ENCODE peak calls at places on chromosomes 6 and 20, in six cellular contexts. One of them, this sample, is unnamed.

GRCh38 chr6:7424967-7425807 is 35.6 kb downstream of the RIOK1 start:
- DNase-seq in upper lobe of right lung: no peak
- DNase-seq in Calu3: peak
- DNase-seq in AG04450: no peak
- DNase-seq in dorsolateral prefrontal cortex: no peak
- DNase-seq in fibroblast of the aortic adventitia: peak
- DNase-seq in this sample: no peak

GRCh38 chr6:74991573-74992332 is 214.1 kb downstream of the COL12A1 start:
- DNase-seq in upper lobe of right lung: no peak
- DNase-seq in Calu3: no peak
- DNase-seq in AG04450: no peak
- DNase-seq in dorsolateral prefrontal cortex: no peak
- DNase-seq in fibroblast of the aortic adventitia: peak
- DNase-seq in this sample: no peak

GRCh38 chr6:5723905-5724691 is 282.6 kb downstream of the NRN1 start:
- DNase-seq in upper lobe of right lung: peak
- DNase-seq in Calu3: no peak
- DNase-seq in AG04450: no peak
- DNase-seq in dorsolateral prefrontal cortex: no peak
- DNase-seq in fibroblast of the aortic adventitia: no peak
- DNase-seq in this sample: no peak

GRCh38 chr20:58436868-58437645 is 48.0 kb downstream of the VAPB start:
- DNase-seq in upper lobe of right lung: no peak
- DNase-seq in Calu3: peak
- DNase-seq in AG04450: no peak
- DNase-seq in dorsolateral prefrontal cortex: no peak
- DNase-seq in fibroblast of the aortic adventitia: no peak
- DNase-seq in this sample: no peak

GRCh38 chr6:7542065-7542877 is 800 bp downstream of the DSP start:
- DNase-seq in upper lobe of right lung: peak
- DNase-seq in Calu3: peak
- DNase-seq in AG04450: no peak
- DNase-seq in dorsolateral prefrontal cortex: no peak
- DNase-seq in fibroblast of the aortic adventitia: no peak
- DNase-seq in this sample: peak

GRCh38 chr20:59735917-59736316 is 131.6 kb downstream of the PHACTR3 start:
- DNase-seq in upper lobe of right lung: peak
- DNase-seq in Calu3: no peak
- DNase-seq in AG04450: no peak
- DNase-seq in dorsolateral prefrontal cortex: no peak
- DNase-seq in fibroblast of the aortic adventitia: no peak
- DNase-seq in this sample: no peak

GRCh38 chr20:33685328-33686007 is 717 bp downstream of the E2F1 start:
- DNase-seq in upper lobe of right lung: no peak
- DNase-seq in Calu3: peak
- DNase-seq in AG04450: no peak
- DNase-seq in dorsolateral prefrontal cortex: no peak
- DNase-seq in fibroblast of the aortic adventitia: no peak
- DNase-seq in this sample: peak

GRCh38 chr6:142542704-142543233 is 241.0 kb downstream of the ADGRG6 start:
- DNase-seq in upper lobe of right lung: no peak
- DNase-seq in Calu3: no peak
- DNase-seq in AG04450: peak
- DNase-seq in dorsolateral prefrontal cortex: no peak
- DNase-seq in fibroblast of the aortic adventitia: peak
- DNase-seq in this sample: no peak

GRCh38 chr20:34575271-34575670 is 16.8 kb downstream of the MAP1LC3A start:
- DNase-seq in upper lobe of right lung: no peak
- DNase-seq in Calu3: no peak
- DNase-seq in AG04450: no peak
- DNase-seq in dorsolateral prefrontal cortex: no peak
- DNase-seq in fibroblast of the aortic adventitia: no peak
- DNase-seq in this sample: peak

GRCh38 chr6:7254980-7255825 is 57.8 kb downstream of the SSR1 start:
- DNase-seq in upper lobe of right lung: no peak
- DNase-seq in Calu3: no peak
- DNase-seq in AG04450: no peak
- DNase-seq in dorsolateral prefrontal cortex: peak
- DNase-seq in fibroblast of the aortic adventitia: no peak
- DNase-seq in this sample: no peak

GRCh38 chr6:22766979-22767378 is 197.6 kb downstream of the HDGFL1 start:
- DNase-seq in upper lobe of right lung: no peak
- DNase-seq in Calu3: no peak
- DNase-seq in AG04450: no peak
- DNase-seq in dorsolateral prefrontal cortex: no peak
- DNase-seq in fibroblast of the aortic adventitia: no peak
- DNase-seq in this sample: no peak
- TF ChIP-seq CTCF in upper lobe of right lung: no peak
- TF ChIP-seq CTCF in Calu3: no peak
- TF ChIP-seq CTCF in AG04450: no peak
- TF ChIP-seq CTCF in dorsolateral prefrontal cortex: no peak
- TF ChIP-seq CTCF in fibroblast of the aortic adventitia: peak
- TF ChIP-seq CTCF in this sample: no peak

DNA sequence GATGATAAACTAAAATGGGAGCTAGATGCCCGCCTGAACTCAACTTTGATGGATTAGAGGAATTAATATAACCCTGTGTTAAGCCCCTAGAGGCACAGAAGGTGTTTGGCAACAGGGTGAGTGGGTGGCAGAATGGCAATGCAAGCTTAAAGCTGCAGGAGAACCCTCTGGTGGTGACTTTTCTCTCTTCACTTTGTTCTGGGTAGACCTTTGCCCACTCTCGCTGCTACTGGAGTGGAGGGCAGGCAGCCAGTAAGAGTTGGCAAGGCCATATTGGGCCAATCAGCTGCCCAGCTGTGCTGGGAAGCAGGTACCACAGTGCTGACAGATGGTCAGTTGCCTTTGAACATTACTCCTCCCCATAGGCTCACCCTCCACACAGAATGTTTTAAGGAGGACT is 468.2 kb downstream of the MMUT start:
- DNase-seq in upper lobe of right lung: no peak
- DNase-seq in Calu3: no peak
- DNase-seq in AG04450: no peak
- DNase-seq in dorsolateral prefrontal cortex: no peak
- DNase-seq in fibroblast of the aortic adventitia: no peak
- DNase-seq in this sample: no peak
- TF ChIP-seq CTCF in upper lobe of right lung: no peak
- TF ChIP-seq CTCF in Calu3: no peak
- TF ChIP-seq CTCF in AG04450: no peak
- TF ChIP-seq CTCF in dorsolateral prefrontal cortex: no peak
- TF ChIP-seq CTCF in fibroblast of the aortic adventitia: no peak
- TF ChIP-seq CTCF in this sample: no peak

GRCh38 chr20:1964659-1965405 is 29.0 kb downstream of the PDYN start:
- DNase-seq in upper lobe of right lung: no peak
- DNase-seq in Calu3: no peak
- DNase-seq in AG04450: no peak
- DNase-seq in dorsolateral prefrontal cortex: no peak
- DNase-seq in fibroblast of the aortic adventitia: no peak
- DNase-seq in this sample: no peak
- TF ChIP-seq CTCF in upper lobe of right lung: no peak
- TF ChIP-seq CTCF in Calu3: no peak
- TF ChIP-seq CTCF in AG04450: peak
- TF ChIP-seq CTCF in dorsolateral prefrontal cortex: no peak
- TF ChIP-seq CTCF in fibroblast of the aortic adventitia: no peak
- TF ChIP-seq CTCF in this sample: no peak

DNA sequence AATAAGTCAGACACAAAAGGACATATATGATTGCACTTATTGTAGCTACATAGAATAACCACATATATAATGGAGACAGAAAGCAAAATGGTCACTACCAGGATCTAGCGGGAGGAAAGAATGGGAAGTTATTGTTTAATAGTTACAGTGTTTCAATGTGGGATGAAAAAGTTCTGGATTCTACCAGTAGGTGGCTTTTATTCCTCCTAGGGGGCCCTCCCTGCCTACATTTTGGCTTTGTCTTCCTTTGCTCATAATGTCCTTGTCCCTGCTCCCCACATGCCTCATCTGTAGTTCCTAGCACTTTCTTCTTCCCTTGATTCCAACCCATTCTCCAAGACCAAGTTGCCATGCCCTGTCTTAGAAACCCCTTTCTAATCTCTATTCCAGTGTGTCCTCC is 16.3 kb downstream of the ZNF133 start:
- DNase-seq in upper lobe of right lung: no peak
- DNase-seq in Calu3: no peak
- DNase-seq in AG04450: no peak
- DNase-seq in dorsolateral prefrontal cortex: no peak
- DNase-seq in fibroblast of the aortic adventitia: no peak
- DNase-seq in this sample: no peak
- TF ChIP-seq CTCF in upper lobe of right lung: no peak
- TF ChIP-seq CTCF in Calu3: no peak
- TF ChIP-seq CTCF in AG04450: peak
- TF ChIP-seq CTCF in dorsolateral prefrontal cortex: no peak
- TF ChIP-seq CTCF in fibroblast of the aortic adventitia: peak
- TF ChIP-seq CTCF in this sample: peak

GRCh38 chr6:79544939-79545450 is 7.8 kb upstream of the LCA5 start:
- DNase-seq in upper lobe of right lung: peak
- DNase-seq in Calu3: peak
- DNase-seq in AG04450: peak
- DNase-seq in dorsolateral prefrontal cortex: peak
- DNase-seq in fibroblast of the aortic adventitia: peak
- DNase-seq in this sample: peak
- TF ChIP-seq CTCF in upper lobe of right lung: peak
- TF ChIP-seq CTCF in Calu3: no peak
- TF ChIP-seq CTCF in AG04450: peak
- TF ChIP-seq CTCF in dorsolateral prefrontal cortex: peak
- TF ChIP-seq CTCF in fibroblast of the aortic adventitia: peak
- TF ChIP-seq CTCF in this sample: peak

GRCh38 chr6:44257753-44258324 is 511 bp upstream of the SLC35B2 start:
- DNase-seq in upper lobe of right lung: peak
- DNase-seq in Calu3: no peak
- DNase-seq in AG04450: no peak
- DNase-seq in dorsolateral prefrontal cortex: no peak
- DNase-seq in fibroblast of the aortic adventitia: no peak
- DNase-seq in this sample: no peak
- TF ChIP-seq CTCF in upper lobe of right lung: no peak
- TF ChIP-seq CTCF in Calu3: no peak
- TF ChIP-seq CTCF in AG04450: no peak
- TF ChIP-seq CTCF in dorsolateral prefrontal cortex: no peak
- TF ChIP-seq CTCF in fibroblast of the aortic adventitia: no peak
- TF ChIP-seq CTCF in this sample: peak

GRCh38 chr20:15902493-15902892 is 670.8 kb downstream of the KIF16B start:
- DNase-seq in upper lobe of right lung: no peak
- DNase-seq in Calu3: peak
- DNase-seq in AG04450: no peak
- DNase-seq in dorsolateral prefrontal cortex: no peak
- DNase-seq in fibroblast of the aortic adventitia: no peak
- DNase-seq in this sample: no peak
- TF ChIP-seq CTCF in upper lobe of right lung: no peak
- TF ChIP-seq CTCF in Calu3: no peak
- TF ChIP-seq CTCF in AG04450: peak
- TF ChIP-seq CTCF in dorsolateral prefrontal cortex: no peak
- TF ChIP-seq CTCF in fibroblast of the aortic adventitia: no peak
- TF ChIP-seq CTCF in this sample: peak

This sample was measured in type B pancreatic cell.